ENCODE peak calls at places on chromosomes 5 and 9, in nine cellular contexts. C is cardiac septum; G is heart left ventricle; E is NCI-H1417; W is CD8-positive, alpha-beta T cell; M is stimulated activated CD4-positive, alpha-beta T cell treated with anti-CD3 and anti-CD28 coated beads, TNF-alpha, amount 100 ng/mL, for 48 hours; I is non-pigmented ciliary epithelial cell; N is HCT116; Y is left ventricle myocardium superior. P is an unnamed sample.

GRCh38 chr5:80964491-80964890 is 4.3 kb downstream of the RASGRF2 start:
- DNase-seq in C (no peak), G (no peak), E (no peak), W (no peak), M (no peak), I (no peak), N (no peak), Y (no peak), P (no peak)

GRCh38 chr9:83220737-83221136 is 157.8 kb upstream of the RASEF start:
- DNase-seq in C (no peak), G (no peak), E (no peak), W (no peak), M (no peak), I (peak; percentile 82), N (no peak), Y (no peak), P (peak; percentile 86)

GRCh38 chr5:54415896-54416640 is 39.4 kb upstream of the HSPB3 start:
- DNase-seq in C (no peak), G (no peak), E (no peak), W (no peak), M (no peak), I (peak; percentile 20), N (no peak), Y (no peak), P (peak; percentile 96)

GRCh38 chr5:128271859-128272446 is 188.4 kb downstream of the SLC12A2 start:
- DNase-seq in C (no peak), G (no peak), E (no peak), W (no peak), M (no peak), I (peak; percentile 74), N (peak; percentile 43), Y (peak; percentile 41), P (peak; percentile 89)

GRCh38 chr5:132773601-132774355 is 3.3 kb downstream of the SEPTIN8 start:
- DNase-seq in C (peak; percentile 60), G (no peak), E (no peak), W (no peak), M (no peak), I (no peak), N (no peak), Y (no peak), P (no peak)

GRCh38 chr5:36657563-36657995 is 51.2 kb downstream of the SLC1A3 start:
- DNase-seq in C (no peak), G (no peak), E (no peak), W (no peak), M (no peak), I (peak; percentile 99), N (peak; percentile 74), Y (peak; percentile 39), P (peak; percentile 100)

GRCh38 chr5:53361708-53362107 is 118.7 kb upstream of the FST start:
- DNase-seq in C (no peak), G (no peak), E (no peak), W (no peak), M (no peak), I (no peak), N (no peak), Y (no peak), P (peak; percentile 37)

GRCh38 chr9:121362813-121363585 is 7.1 kb downstream of the STOM start:
- DNase-seq in C (no peak), G (no peak), E (no peak), W (no peak), M (no peak), I (no peak), N (no peak), Y (no peak), P (peak; percentile 43)

GRCh38 chr5:15694694-15695093 is 194.7 kb downstream of the FBXL7 start:
- DNase-seq in C (no peak), G (no peak), E (no peak), W (no peak), M (no peak), I (no peak), N (no peak), Y (no peak), P (no peak)

GRCh38 chr9:105286098-105286497 is 41.6 kb downstream of the SLC44A1 start:
- DNase-seq in C (no peak), G (no peak), E (no peak), W (no peak), M (no peak), I (no peak), N (no peak), Y (no peak), P (no peak)

GRCh38 chr9:16039103-16039987 is 486.5 kb downstream of the CCDC171 start:
- DNase-seq in C (no peak), G (no peak), E (no peak), W (no peak), M (no peak), I (no peak), N (peak; percentile 34), Y (no peak), P (no peak)